ENCODE peak calls at places on chromosomes 13 and 19, in six cellular contexts. T is T-helper 1 cell; W is stimulated activated effector memory CD8-positive, alpha-beta T cell treated with anti-CD3 and anti-CD28 coated beads, Interleukin-12 subunit alpha, Interleukin-12 subunit beta, amount 100 ng/mL, for 72 hours; J is foreskin fibroblast; I is NCI-H774; Y is iPS-NIHi11. E is an unnamed sample.

GRCh38 chr13:26425439-26426358 is 131.8 kb upstream of the WASF3 start:
- DNase-seq in T (no peak), I (peak; percentile 19), Y (no peak), W (no peak), J (no peak), E (no peak)

GRCh38 chr13:72565893-72566292 is 161.5 kb downstream of the MZT1 start:
- DNase-seq in T (no peak), W (no peak), J (no peak), Y (peak; percentile 23), I (no peak), E (no peak)

GRCh38 chr13:33312150-33312908 is 26.8 kb upstream of the STARD13 start:
- DNase-seq in T (no peak), W (no peak), Y (peak; percentile 18), I (no peak), J (peak; percentile 33), E (no peak)

GRCh38 chr19:35353635-35354034 is 4.6 kb upstream of the FFAR3 start:
- DNase-seq in Y (no peak), I (no peak), J (peak; percentile 6), W (no peak), T (no peak), E (no peak)

GRCh38 chr19:43574424-43575155 is 737 bp downstream of the XRCC1 start:
- DNase-seq in W (no peak), T (no peak), J (no peak), I (no peak), Y (no peak), E (no peak)

GRCh38 chr19:5149508-5149907 is 180.6 kb downstream of the KDM4B start:
- DNase-seq in I (no peak), T (no peak), Y (no peak), J (no peak), W (no peak), E (no peak)

GRCh38 chr19:2478756-2479555 is 3.0 kb downstream of the GADD45B start:
- DNase-seq in I (no peak), Y (peak; percentile 53), W (peak; percentile 39), T (peak; percentile 65), J (peak; percentile 73), E (peak; percentile 57)

GRCh38 chr19:47350599-47350998 is 1.5 kb downstream of the DHX34 start:
- DNase-seq in W (no peak), Y (no peak), T (no peak), J (no peak), I (no peak), E (no peak)

GRCh38 chr19:35398570-35398969 is 27.7 kb downstream of the GPR42 start:
- DNase-seq in J (no peak), Y (no peak), I (no peak), T (no peak), W (no peak), E (no peak)

GRCh38 chr13:41558781-41559560 is 101.6 kb downstream of the RGCC start:
- DNase-seq in W (no peak), T (no peak), Y (no peak), I (no peak), J (no peak), E (no peak)

GRCh38 chr19:12666305-12667048 is at the start of the genes MAN2B1 and WDR83:
- DNase-seq in T (peak; percentile 81), Y (peak; percentile 96), I (peak; percentile 68), W (peak; percentile 76), J (peak; percentile 56), E (peak; percentile 72)

GRCh38 chr19:48681127-48681470 is 8.3 kb upstream of the NTN5 start:
- DNase-seq in W (no peak), Y (no peak), T (no peak), J (peak; percentile 26), I (no peak), E (no peak)

GRCh38 chr13:40069173-40070044 is 413.9 kb downstream of the COG6 start:
- DNase-seq in I (no peak), J (peak; percentile 50), W (peak; percentile 49), Y (peak; percentile 77), T (peak; percentile 50), E (peak; percentile 63)

GRCh38 chr19:39113199-39113598 is 12.4 kb upstream of the PAK4 start:
- DNase-seq in J (no peak), I (no peak), W (no peak), T (no peak), Y (no peak), E (no peak)

GRCh38 chr13:29434217-29434940 is 161.1 kb downstream of the SLC7A1 start:
- DNase-seq in Y (no peak), J (no peak), I (no peak), T (no peak), W (no peak), E (no peak)

GRCh38 chr19:10884273-10884672 is 12.9 kb downstream of the CARM1 start:
- DNase-seq in J (peak; percentile 84), Y (no peak), W (no peak), T (no peak), I (no peak), E (no peak)

GRCh38 chr19:2476451-2477140 is 669 bp downstream of the GADD45B start:
- DNase-seq in I (no peak), T (peak; percentile 47), Y (no peak), W (peak; percentile 65), J (peak; percentile 59), E (peak; percentile 45)

GRCh38 chr13:43830481-43830873 is 43.7 kb upstream of the ENOX1 start:
- DNase-seq in Y (no peak), J (peak; percentile 44), W (no peak), I (no peak), T (no peak), E (no peak)

GRCh38 chr19:32631381-32631780 is 43.6 kb downstream of the ANKRD27 start:
- DNase-seq in Y (no peak), I (no peak), T (no peak), J (no peak), W (no peak), E (no peak)

GRCh38 chr13:79966502-79966901 is 374.4 kb downstream of the SPRY2 start:
- DNase-seq in I (no peak), T (no peak), Y (peak; percentile 38), J (no peak), W (no peak), E (no peak)

GRCh38 chr19:30662211-30662861 is 290.2 kb downstream of the ZNF536 start:
- DNase-seq in T (no peak), J (peak; percentile 12), W (no peak), I (no peak), Y (no peak), E (no peak)

GRCh38 chr13:68813397-68813796 is 1294.2 kb upstream of the ATXN8OS start:
- DNase-seq in J (no peak), I (no peak), T (no peak), Y (no peak), W (no peak), E (no peak)

GRCh38 chr19:3048190-3048533 is 14.1 kb downstream of the TLE5 start:
- DNase-seq in Y (no peak), W (no peak), I (no peak), T (no peak), J (no peak), E (no peak)

GRCh38 chr13:20607015-20607414 is 40.1 kb downstream of the IFT88 start:
- DNase-seq in T (no peak), I (no peak), J (no peak), Y (no peak), W (no peak), E (no peak)

GRCh38 chr13:107035186-107035585 is 467.2 kb upstream of the ARGLU1 start:
- DNase-seq in Y (no peak), I (no peak), T (no peak), J (no peak), W (no peak), E (no peak)

GRCh38 chr13:18235756-18236527 is 945.7 kb downstream of the TUBA3C start:
- DNase-seq in W (no peak), J (no peak), I (no peak), T (no peak), Y (no peak), E (no peak)

GRCh38 chr19:23914402-23915286 is at the start of gene ZNF726:
- DNase-seq in W (peak; percentile 60), Y (peak; percentile 83), I (peak; percentile 91), T (peak; percentile 75), J (peak; percentile 89), E (peak; percentile 84)

GRCh38 chr13:103926118-103926517 is 859.9 kb upstream of the SLC10A2 start:
- DNase-seq in Y (no peak), W (no peak), T (no peak), J (no peak), I (no peak), E (no peak)

GRCh38 chr19:7287716-7288115 is 6.5 kb downstream of the INSR start:
- DNase-seq in I (no peak), Y (no peak), T (no peak), J (no peak), W (no peak), E (no peak)

GRCh38 chr13:102591988-102592781 is 4.6 kb upstream of the TPP2 start:
- DNase-seq in J (peak; percentile 74), W (peak; percentile 59), I (peak; percentile 46), T (peak; percentile 54), Y (peak; percentile 54), E (peak; percentile 67)

GRCh38 chr19:10289167-10289835 is 451 bp upstream of the ICAM5 start:
- DNase-seq in Y (peak; percentile 60), I (peak; percentile 51), W (no peak), T (peak; percentile 49), J (peak; percentile 81), E (peak; percentile 48)

GRCh38 chr13:74062933-74063332 is 71.3 kb downstream of the KLF12 start:
- DNase-seq in Y (no peak), T (peak; percentile 14), W (peak; percentile 22), J (no peak), I (no peak), E (no peak)

GRCh38 chr13:41837668-41838067 is 123.2 kb downstream of the VWA8 start:
- DNase-seq in Y (no peak), T (no peak), J (no peak), W (no peak), I (no peak), E (no peak)

E was measured in effector CD4-positive, alpha-beta T cell.